ENCODE peak calls at places on chromosomes 6 and 20, in four cellular contexts. C is PC-3, G is T-cell, X is tibial artery. H is an unnamed sample.

GRCh38 chr6:7933794-7934193 is 23.2 kb upstream of the TXNDC5 start:
- DNase-seq in C (no peak), G (no peak), X (no peak), H (no peak)

GRCh38 chr6:163564536-163564935 is 150.0 kb downstream of the QKI start:
- DNase-seq in C (no peak), G (no peak), X (no peak), H (no peak)

GRCh38 chr6:144372611-144373010 is 87.5 kb downstream of the UTRN start:
- DNase-seq in C (no peak), G (no peak), X (no peak), H (no peak)

GRCh38 chr6:168908887-168909286 is 344.8 kb downstream of the THBS2 start:
- DNase-seq in C (no peak), G (no peak), X (no peak), H (no peak)

GRCh38 chr6:163354085-163354484 is 60.4 kb upstream of the QKI start:
- DNase-seq in C (no peak), G (no peak), X (peak), H (no peak)

GRCh38 chr6:18263561-18264337 is 581 bp downstream of the DEK start:
- DNase-seq in C (peak), G (no peak), X (peak), H (peak)

GRCh38 chr6:99307295-99307907 is 42.1 kb downstream of the FAXC start:
- DNase-seq in C (no peak), G (no peak), X (no peak), H (no peak)

GRCh38 chr6:151179321-151179720 is 60.4 kb upstream of the AKAP12 start:
- DNase-seq in C (peak), G (no peak), X (no peak), H (no peak)

GRCh38 chr6:144847906-144848305 is 562.8 kb downstream of the UTRN start:
- DNase-seq in C (no peak), G (no peak), X (no peak), H (no peak)

GRCh38 chr20:37573626-37574198 is 46.0 kb upstream of the BLCAP start:
- DNase-seq in C (no peak), G (no peak), X (no peak), H (no peak)

GRCh38 chr6:129507059-129507807 is 202.7 kb downstream of the ARHGAP18 start:
- DNase-seq in C (no peak), G (no peak), X (no peak), H (no peak)

GRCh38 chr6:120355822-120356221 is 978.5 kb downstream of the TBC1D32 start:
- DNase-seq in C (no peak), G (no peak), X (no peak), H (no peak)

GRCh38 chr6:140636237-140636636 is 1261.8 kb upstream of the CITED2 start:
- DNase-seq in C (no peak), G (no peak), X (no peak), H (no peak)

GRCh38 chr6:2999005-2999620 is 581 bp upstream of the NQO2 start:
- DNase-seq in C (peak), G (no peak), X (peak), H (no peak)

GRCh38 chr6:46651006-46651405 is 1.6 kb downstream of the CYP39A1 start:
- DNase-seq in C (peak), G (no peak), X (no peak), H (no peak)

GRCh38 chr20:63748356-63749270 is 9.0 kb downstream of the SLC2A4RG start:
- DNase-seq in C (no peak), G (no peak), X (no peak), H (no peak)

GRCh38 chr6:137019476-137020272 is 25.1 kb downstream of the IL20RA start:
- DNase-seq in C (no peak), G (no peak), X (no peak), H (no peak)

GRCh38 chr6:167547751-167548150 is 222.9 kb downstream of the TTLL2 start:
- DNase-seq in C (no peak), G (no peak), X (no peak), H (no peak)

GRCh38 chr6:152575621-152576150 is 61.5 kb downstream of the SYNE1 start:
- DNase-seq in C (no peak), G (no peak), X (peak), H (no peak)

GRCh38 chr6:24340998-24341934 is 16.6 kb downstream of the DCDC2 start:
- DNase-seq in C (peak), G (no peak), X (no peak), H (no peak)

H was measured in ovary.